ENCODE peak calls at places on chromosomes 11 and 22, in seven cellular contexts. One of them, this sample, is unnamed.

GRCh38 chr22:45503071-45503815 is 560 bp downstream of the FBLN1 start:
- DNase-seq in ovary: no peak
- DNase-seq in heart right ventricle: no peak
- DNase-seq in IMR-90: no peak
- DNase-seq in lung: no peak
- DNase-seq in AG04449: no peak
- DNase-seq in upper lobe of right lung: no peak
- DNase-seq in this sample: no peak

GRCh38 chr22:28435271-28435825 is 244.3 kb downstream of the TTC28 start:
- DNase-seq in ovary: no peak
- DNase-seq in heart right ventricle: peak; percentile 56
- DNase-seq in IMR-90: no peak
- DNase-seq in lung: peak; percentile 45
- DNase-seq in AG04449: no peak
- DNase-seq in upper lobe of right lung: no peak
- DNase-seq in this sample: no peak

GRCh38 chr11:19087658-19088057 is 27.1 kb upstream of the MRGPRX2 start:
- DNase-seq in ovary: no peak
- DNase-seq in heart right ventricle: no peak
- DNase-seq in IMR-90: peak; percentile 60
- DNase-seq in lung: no peak
- DNase-seq in AG04449: peak; percentile 46
- DNase-seq in upper lobe of right lung: no peak
- DNase-seq in this sample: peak; percentile 88

GRCh38 chr11:77151804-77152513 is 23.9 kb downstream of the MYO7A start:
- DNase-seq in ovary: no peak
- DNase-seq in heart right ventricle: no peak
- DNase-seq in IMR-90: peak; percentile 32
- DNase-seq in lung: no peak
- DNase-seq in AG04449: no peak
- DNase-seq in upper lobe of right lung: no peak
- DNase-seq in this sample: peak; percentile 36

GRCh38 chr11:77473001-77473800 is 693 bp downstream of the PAK1 start:
- DNase-seq in ovary: peak; percentile 65
- DNase-seq in heart right ventricle: peak; percentile 18
- DNase-seq in IMR-90: no peak
- DNase-seq in lung: peak; percentile 40
- DNase-seq in AG04449: no peak
- DNase-seq in upper lobe of right lung: peak; percentile 83
- DNase-seq in this sample: no peak

GRCh38 chr22:23282089-23282501 is 101.8 kb downstream of the BCR start:
- DNase-seq in ovary: peak; percentile 53
- DNase-seq in heart right ventricle: peak; percentile 40
- DNase-seq in IMR-90: peak; percentile 69
- DNase-seq in lung: peak; percentile 89
- DNase-seq in AG04449: no peak
- DNase-seq in upper lobe of right lung: peak; percentile 94
- DNase-seq in this sample: peak; percentile 70

GRCh38 chr11:83816572-83817187 is 530.5 kb upstream of the CCDC90B start:
- DNase-seq in ovary: no peak
- DNase-seq in heart right ventricle: no peak
- DNase-seq in IMR-90: peak; percentile 42
- DNase-seq in lung: no peak
- DNase-seq in AG04449: no peak
- DNase-seq in upper lobe of right lung: no peak
- DNase-seq in this sample: peak; percentile 52

GRCh38 chr11:74820763-74821162 is 72.1 kb downstream of the RNF169 start:
- DNase-seq in ovary: no peak
- DNase-seq in heart right ventricle: no peak
- DNase-seq in IMR-90: peak; percentile 99
- DNase-seq in lung: no peak
- DNase-seq in AG04449: peak; percentile 83
- DNase-seq in upper lobe of right lung: no peak
- DNase-seq in this sample: peak; percentile 96

GRCh38 chr22:39856588-39856987 is 37.0 kb downstream of the ENTHD1 start:
- DNase-seq in ovary: no peak
- DNase-seq in heart right ventricle: no peak
- DNase-seq in IMR-90: no peak
- DNase-seq in lung: no peak
- DNase-seq in AG04449: no peak
- DNase-seq in upper lobe of right lung: no peak
- DNase-seq in this sample: no peak

GRCh38 chr11:134244593-134244992 is 8.6 kb downstream of the THYN1 start:
- DNase-seq in ovary: no peak
- DNase-seq in heart right ventricle: no peak
- DNase-seq in IMR-90: peak; percentile 32
- DNase-seq in lung: no peak
- DNase-seq in AG04449: no peak
- DNase-seq in upper lobe of right lung: no peak
- DNase-seq in this sample: peak; percentile 50

GRCh38 chr11:64870176-64870892 is 8.1 kb downstream of the EHD1 start:
- DNase-seq in ovary: no peak
- DNase-seq in heart right ventricle: no peak
- DNase-seq in IMR-90: peak; percentile 78
- DNase-seq in lung: no peak
- DNase-seq in AG04449: no peak
- DNase-seq in upper lobe of right lung: no peak
- DNase-seq in this sample: peak; percentile 69

GRCh38 chr11:107696140-107696539 is 15.7 kb downstream of the SLN start:
- DNase-seq in ovary: no peak
- DNase-seq in heart right ventricle: no peak
- DNase-seq in IMR-90: peak; percentile 97
- DNase-seq in lung: no peak
- DNase-seq in AG04449: peak; percentile 82
- DNase-seq in upper lobe of right lung: no peak
- DNase-seq in this sample: peak; percentile 91

GRCh38 chr11:86523738-86524602 is 148.4 kb downstream of the ME3 start:
- DNase-seq in ovary: peak; percentile 40
- DNase-seq in heart right ventricle: no peak
- DNase-seq in IMR-90: peak; percentile 99
- DNase-seq in lung: no peak
- DNase-seq in AG04449: peak; percentile 92
- DNase-seq in upper lobe of right lung: no peak
- DNase-seq in this sample: peak; percentile 93

GRCh38 chr11:67312187-67313021 is 9.1 kb downstream of the SSH3 start:
- DNase-seq in ovary: no peak
- DNase-seq in heart right ventricle: no peak
- DNase-seq in IMR-90: no peak
- DNase-seq in lung: peak; percentile 56
- DNase-seq in AG04449: no peak
- DNase-seq in upper lobe of right lung: peak; percentile 71
- DNase-seq in this sample: no peak

GRCh38 chr22:45499746-45500145 is 2.9 kb upstream of the FBLN1 start:
- DNase-seq in ovary: no peak
- DNase-seq in heart right ventricle: no peak
- DNase-seq in IMR-90: no peak
- DNase-seq in lung: no peak
- DNase-seq in AG04449: no peak
- DNase-seq in upper lobe of right lung: no peak
- DNase-seq in this sample: no peak

GRCh38 chr11:77530879-77531278 is 57.0 kb upstream of the PAK1 start:
- DNase-seq in ovary: no peak
- DNase-seq in heart right ventricle: no peak
- DNase-seq in IMR-90: no peak
- DNase-seq in lung: no peak
- DNase-seq in AG04449: no peak
- DNase-seq in upper lobe of right lung: no peak
- DNase-seq in this sample: no peak

GRCh38 chr11:72814139-72814830 is at the start of gene ATG16L2:
- DNase-seq in ovary: peak; percentile 87
- DNase-seq in heart right ventricle: peak; percentile 86
- DNase-seq in IMR-90: peak; percentile 76
- DNase-seq in lung: peak; percentile 88
- DNase-seq in AG04449: no peak
- DNase-seq in upper lobe of right lung: peak; percentile 96
- DNase-seq in this sample: peak; percentile 80

DNA sequence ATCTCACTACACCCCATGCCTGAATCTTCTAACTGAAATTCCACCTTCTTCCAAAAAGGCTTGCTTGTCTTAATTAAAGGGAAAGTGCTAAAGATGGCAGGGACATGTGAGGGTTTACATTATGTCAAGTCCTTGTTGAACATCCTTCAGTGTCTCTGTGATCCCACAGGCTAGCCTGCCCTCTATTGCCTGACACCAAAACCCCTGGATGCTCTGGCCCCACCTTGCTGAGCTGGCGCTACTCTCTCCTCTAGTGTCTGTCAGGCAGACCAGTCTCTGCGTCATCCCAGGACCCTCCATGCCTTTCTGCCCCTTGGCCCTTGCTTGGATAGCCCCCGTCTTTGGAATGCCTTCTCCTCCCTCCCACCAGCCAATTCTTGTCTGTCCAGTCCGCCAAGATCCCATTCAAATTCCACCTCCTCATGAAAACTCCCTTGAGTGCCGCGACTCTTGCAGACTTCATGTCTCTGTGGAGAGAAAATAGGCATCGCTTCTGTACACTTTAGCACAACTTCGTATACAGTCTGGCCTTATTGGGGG is 69.3 kb downstream of the PKNOX2 start:
- DNase-seq in ovary: no peak
- DNase-seq in heart right ventricle: no peak
- DNase-seq in IMR-90: no peak
- DNase-seq in lung: no peak
- DNase-seq in AG04449: no peak
- DNase-seq in upper lobe of right lung: no peak
- DNase-seq in this sample: no peak
- TF ChIP-seq CTCF in ovary: no peak
- TF ChIP-seq CTCF in heart right ventricle: no peak
- TF ChIP-seq CTCF in IMR-90: no peak
- TF ChIP-seq CTCF in lung: no peak
- TF ChIP-seq CTCF in AG04449: no peak
- TF ChIP-seq CTCF in upper lobe of right lung: no peak
- TF ChIP-seq CTCF in this sample: no peak

DNA sequence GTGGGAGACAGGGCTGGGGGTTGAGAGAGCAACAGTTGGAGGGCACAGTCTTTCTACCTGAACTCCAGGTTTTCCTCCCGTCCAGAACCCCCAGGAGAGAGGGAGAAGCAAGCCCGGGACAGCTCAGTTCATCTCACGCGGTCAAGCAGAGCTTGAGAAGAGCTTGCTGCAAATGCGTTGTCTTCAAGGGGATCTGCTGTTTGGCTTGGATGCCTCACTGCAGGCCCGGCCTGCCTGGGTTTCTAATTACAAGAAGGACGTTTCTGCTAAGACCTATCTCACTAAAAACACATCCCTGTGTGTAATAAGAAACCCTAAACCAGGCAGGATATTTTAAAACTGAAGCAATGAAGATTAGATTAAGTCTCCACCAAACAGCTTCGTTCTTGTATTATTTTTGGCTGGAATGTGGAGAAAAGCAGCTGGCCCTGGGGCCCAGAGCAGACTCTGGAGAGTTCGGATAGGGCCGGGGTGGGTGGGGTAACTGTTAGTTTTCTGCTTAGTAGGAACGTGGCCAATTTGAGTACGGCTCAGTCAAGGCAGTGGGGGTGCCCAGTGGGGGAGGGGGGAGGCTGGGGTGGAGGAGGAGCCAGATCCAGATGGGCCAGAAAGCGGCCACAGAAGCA is 6.0 kb downstream of the PKNOX2 start:
- DNase-seq in ovary: peak; percentile 80
- DNase-seq in heart right ventricle: peak; percentile 80
- DNase-seq in IMR-90: peak; percentile 92
- DNase-seq in lung: no peak
- DNase-seq in AG04449: peak; percentile 3
- DNase-seq in upper lobe of right lung: no peak
- DNase-seq in this sample: peak; percentile 94
- H3K4me3 ChIP-seq in ovary: no peak overlapping the region
- H3K4me3 ChIP-seq in heart right ventricle: peak overlapping the region; percentile 6
- H3K4me3 ChIP-seq in IMR-90: no peak overlapping the region
- H3K4me3 ChIP-seq in lung: no peak overlapping the region
- H3K4me3 ChIP-seq in AG04449: no peak overlapping the region
- H3K4me3 ChIP-seq in upper lobe of right lung: no peak overlapping the region
- H3K4me3 ChIP-seq in this sample: peak overlapping the region; percentile 31

GRCh38 chr22:19554834-19555404 is 30.7 kb upstream of the CLDN5 start:
- DNase-seq in ovary: no peak
- DNase-seq in heart right ventricle: no peak
- DNase-seq in IMR-90: peak; percentile 35
- DNase-seq in lung: no peak
- DNase-seq in AG04449: no peak
- DNase-seq in upper lobe of right lung: no peak
- DNase-seq in this sample: peak; percentile 25
- TF ChIP-seq CTCF in ovary: no peak
- TF ChIP-seq CTCF in heart right ventricle: no peak
- TF ChIP-seq CTCF in IMR-90: peak; percentile 31
- TF ChIP-seq CTCF in lung: no peak
- TF ChIP-seq CTCF in AG04449: peak; percentile 31
- TF ChIP-seq CTCF in upper lobe of right lung: peak; percentile 20
- TF ChIP-seq CTCF in this sample: peak; percentile 26

GRCh38 chr11:129280027-129280811 is 88.1 kb upstream of the ARHGAP32 start:
- DNase-seq in ovary: no peak
- DNase-seq in heart right ventricle: no peak
- DNase-seq in IMR-90: peak; percentile 65
- DNase-seq in lung: no peak
- DNase-seq in AG04449: no peak
- DNase-seq in upper lobe of right lung: no peak
- DNase-seq in this sample: peak; percentile 29
- H3K4me3 ChIP-seq in ovary: peak overlapping the region; percentile 61
- H3K4me3 ChIP-seq in heart right ventricle: peak overlapping the region; percentile 62
- H3K4me3 ChIP-seq in IMR-90: peak overlapping the region; percentile 82
- H3K4me3 ChIP-seq in lung: peak overlapping the region; percentile 64
- H3K4me3 ChIP-seq in AG04449: peak overlapping the region; percentile 74
- H3K4me3 ChIP-seq in upper lobe of right lung: peak overlapping the region; percentile 64
- H3K4me3 ChIP-seq in this sample: peak overlapping the region; percentile 62

This sample was measured in fibroblast of pulmonary artery.